ENCODE peak calls at places on chromosomes 11 and 22, in eight cellular contexts. V is AG04450, B is transverse colon, C is fibroblast of lung, J is PC-3, Y is aorta, L is brain microvascular endothelial cell, G is adrenal gland. T is an unnamed sample.

GRCh38 chr11:27381238-27381666 is 18.2 kb upstream of the CCDC34 start:
- DNase-seq in G (no peak), Y (no peak), L (no peak), C (no peak), J (no peak), B (no peak), V (no peak), T (no peak)

GRCh38 chr11:112320668-112321067 is 60.0 kb upstream of the PLET1 start:
- DNase-seq in Y (peak; percentile 79), V (peak; percentile 66), J (peak; percentile 82), G (peak; percentile 76), L (peak; percentile 93), B (peak; percentile 68), C (peak; percentile 89), T (peak; percentile 89)

GRCh38 chr11:12696911-12697581 is 22.8 kb downstream of the TEAD1 start:
- DNase-seq in J (peak; percentile 85), C (no peak), V (no peak), L (no peak), G (no peak), Y (no peak), B (no peak), T (no peak)

GRCh38 chr11:107882095-107882820 is 23.7 kb upstream of the SLC35F2 start:
- DNase-seq in V (no peak), J (peak; percentile 19), L (no peak), C (no peak), G (no peak), Y (no peak), B (no peak), T (no peak)

GRCh38 chr11:10375280-10376048 is 70.6 kb downstream of the ADM start:
- DNase-seq in G (no peak), Y (no peak), L (peak; percentile 77), C (peak; percentile 67), J (peak; percentile 93), V (no peak), B (no peak), T (peak; percentile 95)

GRCh38 chr22:32823024-32823730 is 21.7 kb downstream of the TIMP3 start:
- DNase-seq in L (no peak), B (peak; percentile 45), V (no peak), J (peak; percentile 29), Y (no peak), C (no peak), G (no peak), T (peak; percentile 44)

GRCh38 chr11:73977856-73978519 is 4.7 kb downstream of the UCP2 start:
- DNase-seq in V (no peak), G (no peak), J (no peak), L (no peak), B (no peak), C (no peak), Y (peak; percentile 6), T (no peak)

GRCh38 chr22:35464399-35464798 is 64.5 kb downstream of the MCM5 start:
- DNase-seq in V (no peak), L (no peak), Y (no peak), J (no peak), G (no peak), C (no peak), B (no peak), T (no peak)

GRCh38 chr11:58941838-58942237 is 2.5 kb downstream of the GLYATL1 start:
- DNase-seq in L (no peak), C (no peak), Y (no peak), B (no peak), G (no peak), J (no peak), V (no peak), T (no peak)

GRCh38 chr22:44380716-44381500 is 68.2 kb upstream of the SHISAL1 start:
- DNase-seq in L (no peak), G (no peak), C (no peak), Y (peak; percentile 24), B (no peak), J (no peak), V (no peak), T (no peak)

GRCh38 chr11:119721129-119722120 is 7.6 kb downstream of the NECTIN1 start:
- DNase-seq in L (no peak), J (peak; percentile 85), G (no peak), V (no peak), C (no peak), Y (no peak), B (no peak), T (no peak)

GRCh38 chr11:28547395-28547794 is 439.2 kb downstream of the METTL15 start:
- DNase-seq in J (no peak), C (no peak), Y (no peak), G (no peak), B (no peak), L (no peak), V (no peak), T (no peak)

GRCh38 chr11:122293298-122294023 is 177.4 kb upstream of the BLID start:
- DNase-seq in V (no peak), J (peak; percentile 40), G (peak; percentile 58), B (no peak), Y (no peak), L (peak; percentile 27), C (peak; percentile 54), T (peak; percentile 37)

GRCh38 chr11:64998141-64998540 is 1.4 kb upstream of the BATF2 start:
- DNase-seq in Y (no peak), C (no peak), J (peak; percentile 31), L (no peak), B (peak; percentile 39), G (no peak), V (no peak), T (no peak)

GRCh38 chr22:38704568-38705234 is 1.0 kb upstream of the GTPBP1 start:
- DNase-seq in G (no peak), C (no peak), B (no peak), J (no peak), L (no peak), V (no peak), Y (no peak), T (no peak)
- H3K4me3 ChIP-seq in G (no peak overlapping the region), C (no peak overlapping the region), B (peak overlapping the region; percentile 87), J (peak overlapping the region; percentile 62), L (peak overlapping the region; percentile 47), V (peak overlapping the region; percentile 43), Y (no peak overlapping the region), T (peak overlapping the region; percentile 40)

DNA sequence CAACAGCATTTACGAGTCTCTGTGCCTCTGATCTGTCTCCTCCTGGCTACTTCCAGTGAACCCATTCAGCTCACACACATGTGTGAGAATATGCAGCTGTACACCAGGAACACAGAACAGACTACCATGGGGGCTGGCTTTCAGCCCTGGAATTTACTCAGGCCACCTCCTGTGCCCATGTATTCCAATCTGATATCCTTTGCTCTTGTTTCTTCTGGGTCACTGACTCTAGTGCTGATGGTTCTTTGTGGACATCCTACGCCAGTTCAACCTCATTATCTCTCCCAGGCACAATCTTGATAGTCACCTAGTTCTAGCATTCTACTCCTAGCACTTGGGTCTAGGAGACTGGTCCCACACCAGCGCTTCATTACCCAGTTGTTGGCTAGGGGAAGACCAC is 23.0 kb upstream of the ZC3H12C start:
- DNase-seq in C (no peak), B (no peak), Y (no peak), V (no peak), L (no peak), J (no peak), G (no peak), T (no peak)
- H3K4me3 ChIP-seq in C (no peak overlapping the region), B (no peak overlapping the region), Y (no peak overlapping the region), V (no peak overlapping the region), L (no peak overlapping the region), J (no peak overlapping the region), G (no peak overlapping the region), T (no peak overlapping the region)

GRCh38 chr22:42432020-42432596 is at the start of gene NFAM1:
- DNase-seq in G (peak; percentile 70), V (no peak), C (no peak), Y (peak; percentile 87), J (no peak), L (no peak), B (peak; percentile 30), T (no peak)
- H3K4me3 ChIP-seq in G (no peak within 1 kb of the TSS), V (no peak within 1 kb of the TSS), C (no peak within 1 kb of the TSS), Y (no peak within 1 kb of the TSS), J (no peak within 1 kb of the TSS), L (no peak within 1 kb of the TSS), B (no peak within 1 kb of the TSS), T (no peak within 1 kb of the TSS)

DNA sequence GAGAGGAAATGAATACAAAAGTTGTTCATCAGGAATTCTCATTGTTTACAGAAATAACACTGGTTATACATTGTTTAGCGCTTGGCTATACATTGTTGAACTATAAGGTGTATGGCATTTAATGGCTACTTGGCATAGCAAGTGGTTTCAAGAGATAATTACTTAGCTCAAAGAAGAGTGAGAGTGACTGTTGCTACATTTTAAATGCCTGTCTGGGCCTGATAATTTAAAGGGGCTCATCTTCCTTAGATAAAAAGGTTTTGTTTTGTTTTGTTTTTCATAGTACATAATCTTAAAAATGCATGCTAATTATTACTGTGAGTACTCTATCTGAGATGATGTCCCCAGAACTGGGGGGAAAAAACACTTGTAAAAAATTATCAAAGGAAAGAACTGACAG is 1.5 kb upstream of the SMPD1 start:
- DNase-seq in L (no peak), V (no peak), B (no peak), G (no peak), J (no peak), C (no peak), Y (no peak), T (no peak)
- H3K4me3 ChIP-seq in L (no peak overlapping the region), V (no peak overlapping the region), B (no peak overlapping the region), G (no peak overlapping the region), J (no peak overlapping the region), C (no peak overlapping the region), Y (no peak overlapping the region), T (no peak overlapping the region)

DNA sequence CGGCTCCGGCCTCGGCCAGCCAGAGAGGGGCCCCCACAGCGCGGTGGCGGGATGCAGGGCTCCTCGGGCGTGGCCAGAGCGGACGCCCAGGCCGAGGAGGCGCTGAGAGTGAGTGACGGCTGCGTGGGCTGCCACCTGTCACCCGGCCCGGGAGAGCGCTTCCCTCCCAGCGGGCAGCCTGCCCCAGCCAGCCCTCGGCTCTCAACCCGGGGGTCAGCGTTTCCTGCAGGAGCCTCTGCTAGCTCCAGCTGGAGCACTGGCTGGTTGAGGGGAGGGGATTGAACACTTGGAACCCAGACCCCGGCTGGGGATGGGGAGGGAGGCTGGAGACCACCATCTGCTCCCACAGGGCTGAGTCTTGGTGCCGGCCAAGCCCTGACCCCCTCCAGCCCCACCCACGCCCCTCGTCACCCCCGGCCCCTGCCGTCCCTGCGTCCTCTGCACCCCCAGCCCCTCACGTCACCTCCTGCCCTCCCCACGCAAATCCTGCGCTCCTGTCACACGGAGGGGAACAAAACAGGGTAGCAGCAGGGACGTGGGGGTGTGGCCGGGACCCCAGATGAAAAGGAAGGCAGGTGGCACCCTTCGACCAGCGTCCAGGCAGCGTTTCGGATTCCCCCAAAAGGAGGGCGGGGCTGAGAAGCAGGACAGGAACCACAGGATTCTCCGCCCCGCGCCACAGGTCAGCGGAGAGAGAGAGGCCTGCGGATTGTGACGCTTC is 156.9 kb downstream of the BRD1 start:
- DNase-seq in G (no peak), B (peak; percentile 25), J (no peak), V (no peak), Y (peak; percentile 46), L (no peak), C (no peak), T (no peak)
- H3K4me3 ChIP-seq in G (no peak overlapping the region), B (peak overlapping the region; percentile 19), J (no peak overlapping the region), V (no peak overlapping the region), Y (no peak overlapping the region), L (no peak overlapping the region), C (no peak overlapping the region), T (no peak overlapping the region)

GRCh38 chr22:19178659-19179471 is at the start of gene SLC25A1:
- DNase-seq in B (peak; percentile 96), J (peak; percentile 85), G (peak; percentile 96), C (peak; percentile 82), Y (peak; percentile 95), V (peak; percentile 38), L (peak; percentile 75), T (peak; percentile 80)
- H3K4me3 ChIP-seq in B (peak within 1 kb of the TSS; percentile 92), J (peak within 1 kb of the TSS; percentile 88), G (peak within 1 kb of the TSS; percentile 79), C (peak within 1 kb of the TSS; percentile 75), Y (peak within 1 kb of the TSS; percentile 49), V (peak within 1 kb of the TSS; percentile 68), L (peak within 1 kb of the TSS; percentile 71), T (peak within 1 kb of the TSS; percentile 94)

GRCh38 chr22:46057762-46058420 is 80.9 kb upstream of the WNT7B start:
- DNase-seq in J (peak; percentile 84), G (peak; percentile 72), C (peak; percentile 74), B (peak; percentile 55), L (no peak), V (no peak), Y (peak; percentile 76), T (no peak)
- H3K4me3 ChIP-seq in J (peak overlapping the region; percentile 74), G (no peak overlapping the region), C (peak overlapping the region; percentile 27), B (no peak overlapping the region), L (no peak overlapping the region), V (no peak overlapping the region), Y (peak overlapping the region; percentile 37), T (no peak overlapping the region)

T was measured in IMR-90.